ENCODE peak calls at places on chromosomes 2 and 18, in nine cellular contexts. E, X, B, Q, Y, A, R, O and W are unnamed samples.

GRCh38 chr2:189254268-189254883 is 74.8 kb upstream of the COL5A2 start:
- DNase-seq in E (peak), X (no peak), B (no peak), Q (no peak), Y (peak), A (peak), R (peak), O (no peak), W (peak)

GRCh38 chr2:219661955-219662395 is 34.5 kb downstream of the SLC4A3 start:
- DNase-seq in E (peak), X (no peak), B (no peak), Q (no peak), Y (no peak), A (peak), R (peak), O (no peak), W (peak)

GRCh38 chr2:71700880-71701397 is 247.6 kb downstream of the DYSF start:
- DNase-seq in E (no peak), X (no peak), B (no peak), Q (no peak), Y (no peak), A (no peak), R (no peak), O (no peak), W (no peak)

GRCh38 chr2:212940816-212941215 is 210.6 kb downstream of the IKZF2 start:
- DNase-seq in E (peak), X (peak), B (no peak), Q (peak), Y (peak), A (peak), R (no peak), O (peak), W (peak)

GRCh38 chr2:120702061-120702460 is 33.6 kb upstream of the GLI2 start:
- DNase-seq in E (peak), X (no peak), B (no peak), Q (no peak), Y (no peak), A (no peak), R (no peak), O (no peak), W (no peak)

GRCh38 chr2:156470975-156471583 is 34.9 kb downstream of the GPD2 start:
- DNase-seq in E (no peak), X (no peak), B (no peak), Q (no peak), Y (no peak), A (no peak), R (no peak), O (no peak), W (no peak)

GRCh38 chr18:62450546-62451395 is 72.1 kb upstream of the ZCCHC2 start:
- DNase-seq in E (peak), X (peak), B (no peak), Q (peak), Y (peak), A (peak), R (peak), O (peak), W (peak)

GRCh38 chr2:177817300-177817699 is 255.3 kb downstream of the PDE11A start:
- DNase-seq in E (no peak), X (no peak), B (no peak), Q (no peak), Y (no peak), A (no peak), R (no peak), O (no peak), W (no peak)

GRCh38 chr2:49770919-49771318 is 616.6 kb upstream of the FSHR start:
- DNase-seq in E (peak), X (no peak), B (no peak), Q (no peak), Y (no peak), A (no peak), R (no peak), O (no peak), W (peak)

GRCh38 chr18:79772108-79772864 is 25.5 kb upstream of the KCNG2 start:
- DNase-seq in E (peak), X (no peak), B (no peak), Q (no peak), Y (no peak), A (no peak), R (no peak), O (no peak), W (no peak)